ENCODE peak calls at places on chromosomes 3 and 15, in five cellular contexts. E is GM12878, G is A549, T is GM23338, R is SK-N-SH. Q is an unnamed sample.

GRCh38 chr3:120151796-120152195 is 57.5 kb upstream of the GSK3B start:
- DNase-seq in E (no peak), G (no peak), T (no peak), R (no peak), Q (no peak)

GRCh38 chr3:195612075-195612800 is 28.5 kb upstream of the APOD start:
- DNase-seq in E (no peak), G (no peak), T (peak), R (no peak), Q (no peak)

GRCh38 chr15:49815937-49816336 is 195.1 kb downstream of the DTWD1 start:
- DNase-seq in E (peak), G (no peak), T (no peak), R (no peak), Q (no peak)

GRCh38 chr15:52710050-52710709 is 31.0 kb upstream of the ATOSA start:
- DNase-seq in E (peak), G (no peak), T (no peak), R (no peak), Q (no peak)

GRCh38 chr15:22869856-22870255 is 31.4 kb downstream of the NIPA2 start:
- DNase-seq in E (no peak), G (no peak), T (no peak), R (no peak), Q (no peak)

GRCh38 chr15:59292393-59292792 is 80.3 kb downstream of the MYO1E start:
- DNase-seq in E (no peak), G (no peak), T (peak), R (no peak), Q (no peak)

GRCh38 chr3:79085166-79085565 is 682.6 kb downstream of the ROBO1 start:
- DNase-seq in E (no peak), G (no peak), T (no peak), R (no peak), Q (no peak)

GRCh38 chr3:14235003-14235876 is 56.6 kb downstream of the LSM3 start:
- DNase-seq in E (no peak), G (no peak), T (no peak), R (no peak), Q (no peak)

GRCh38 chr15:80996247-80996646 is 4.5 kb upstream of the TLNRD1 start:
- DNase-seq in E (no peak), G (no peak), T (peak), R (no peak), Q (no peak)

GRCh38 chr3:42148982-42149432 is 57.9 kb downstream of the TRAK1 start:
- DNase-seq in E (no peak), G (no peak), T (peak), R (peak), Q (no peak)

GRCh38 chr15:101470548-101471239 is 18.8 kb downstream of the PCSK6 start:
- DNase-seq in E (no peak), G (no peak), T (no peak), R (no peak), Q (no peak)

GRCh38 chr15:97023131-97023844 is 692.8 kb downstream of the NR2F2 start:
- DNase-seq in E (no peak), G (no peak), T (peak), R (no peak), Q (no peak)

GRCh38 chr15:54604963-54605362 is 591.8 kb downstream of the RSL24D1 start:
- DNase-seq in E (no peak), G (no peak), T (no peak), R (no peak), Q (no peak)

GRCh38 chr3:33030802-33031201 is 66.1 kb downstream of the GLB1 start:
- DNase-seq in E (no peak), G (no peak), T (peak), R (no peak), Q (no peak)

GRCh38 chr3:29065211-29065785 is 215.6 kb upstream of the RBMS3 start:
- DNase-seq in E (no peak), G (peak), T (peak), R (peak), Q (no peak)

GRCh38 chr3:148631124-148631903 is 66.4 kb upstream of the AGTR1 start:
- DNase-seq in E (no peak), G (no peak), T (peak), R (no peak), Q (no peak)

GRCh38 chr3:81888822-81889557 is 127.5 kb upstream of the GBE1 start:
- DNase-seq in E (no peak), G (no peak), T (no peak), R (no peak), Q (no peak)

GRCh38 chr3:113531826-113532697 is at the start of gene SIDT1:
- DNase-seq in E (peak), G (peak), T (peak), R (peak), Q (no peak)

GRCh38 chr3:124563376-124563775 is 166.9 kb upstream of the UMPS start:
- DNase-seq in E (no peak), G (no peak), T (no peak), R (no peak), Q (no peak)

GRCh38 chr15:65085990-65086679 is 9.6 kb downstream of the KBTBD13 start:
- DNase-seq in E (no peak), G (peak), T (peak), R (peak), Q (no peak)

GRCh38 chr3:190173426-190173825 is 52.7 kb upstream of the P3H2 start:
- DNase-seq in E (no peak), G (no peak), T (no peak), R (peak), Q (no peak)

GRCh38 chr3:51677358-51677757 is 6.3 kb downstream of the TEX264 start:
- DNase-seq in E (no peak), G (no peak), T (no peak), R (no peak), Q (no peak)

GRCh38 chr15:51227967-51228783 is 110.2 kb downstream of the CYP19A1 start:
- DNase-seq in E (peak), G (peak), T (peak), R (no peak), Q (no peak)

GRCh38 chr3:13213490-13213889 is 140.3 kb upstream of the IQSEC1 start:
- DNase-seq in E (no peak), G (no peak), T (no peak), R (no peak), Q (no peak)

GRCh38 chr15:58282060-58282708 is 144.0 kb downstream of the AQP9 start:
- DNase-seq in E (no peak), G (no peak), T (no peak), R (no peak), Q (no peak)

GRCh38 chr15:101167791-101168462 is 83.9 kb downstream of the CHSY1 start:
- DNase-seq in E (no peak), G (no peak), T (no peak), R (no peak), Q (peak)

DNA sequence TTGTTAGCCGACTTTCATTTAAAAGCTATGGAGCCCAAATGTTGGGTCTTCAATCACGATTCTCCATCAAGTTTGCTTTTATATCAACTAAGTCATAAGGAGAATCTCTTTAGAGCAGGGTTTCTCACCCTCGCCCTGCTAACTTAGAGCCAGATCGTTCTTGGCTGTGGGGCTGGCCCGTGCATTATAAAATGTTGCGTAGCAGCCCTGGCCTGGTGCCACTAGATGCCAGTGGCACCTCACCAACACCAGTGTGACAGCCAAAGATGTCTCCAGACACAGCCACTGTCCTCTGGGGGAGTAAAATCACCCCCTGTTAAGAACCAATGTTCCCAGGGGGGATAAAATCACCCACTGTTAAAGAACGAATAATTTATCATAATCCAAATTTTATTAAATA is 226.1 kb downstream of the OCA2 start:
- DNase-seq in E (no peak), G (no peak), T (no peak), R (no peak), Q (no peak)
- TF ChIP-seq REST in E (no peak), G (no peak), T (no peak), R (no peak), Q (no peak)

GRCh38 chr3:183378008-183378407 is 50.4 kb downstream of the MCF2L2 start:
- DNase-seq in E (no peak), G (no peak), T (no peak), R (no peak), Q (no peak)
- TF ChIP-seq REST in E (no peak), G (no peak), T (no peak), R (no peak), Q (no peak)

GRCh38 chr15:93895976-93896770 is 335.2 kb upstream of the MCTP2 start:
- DNase-seq in E (no peak), G (no peak), T (no peak), R (no peak), Q (no peak)
- TF ChIP-seq REST in E (no peak), G (no peak), T (no peak), R (no peak), Q (no peak)

GRCh38 chr15:90594297-90594696 is 64.6 kb downstream of the CRTC3 start:
- DNase-seq in E (peak), G (no peak), T (peak), R (no peak), Q (no peak)
- TF ChIP-seq REST in E (no peak), G (no peak), T (no peak), R (no peak), Q (no peak)

GRCh38 chr3:152405915-152406802 is 137.4 kb downstream of the MBNL1 start:
- DNase-seq in E (no peak), G (no peak), T (no peak), R (no peak), Q (no peak)

GRCh38 chr3:152400912-152401311 is 132.2 kb downstream of the MBNL1 start:
- DNase-seq in E (no peak), G (no peak), T (no peak), R (no peak), Q (no peak)

GRCh38 chr3:152404976-152405375 is 136.2 kb downstream of the MBNL1 start:
- DNase-seq in E (no peak), G (no peak), T (no peak), R (no peak), Q (no peak)

GRCh38 chr3:152402698-152403456 is 134.1 kb downstream of the MBNL1 start:
- DNase-seq in E (no peak), G (no peak), T (no peak), R (no peak), Q (no peak)

DNA sequence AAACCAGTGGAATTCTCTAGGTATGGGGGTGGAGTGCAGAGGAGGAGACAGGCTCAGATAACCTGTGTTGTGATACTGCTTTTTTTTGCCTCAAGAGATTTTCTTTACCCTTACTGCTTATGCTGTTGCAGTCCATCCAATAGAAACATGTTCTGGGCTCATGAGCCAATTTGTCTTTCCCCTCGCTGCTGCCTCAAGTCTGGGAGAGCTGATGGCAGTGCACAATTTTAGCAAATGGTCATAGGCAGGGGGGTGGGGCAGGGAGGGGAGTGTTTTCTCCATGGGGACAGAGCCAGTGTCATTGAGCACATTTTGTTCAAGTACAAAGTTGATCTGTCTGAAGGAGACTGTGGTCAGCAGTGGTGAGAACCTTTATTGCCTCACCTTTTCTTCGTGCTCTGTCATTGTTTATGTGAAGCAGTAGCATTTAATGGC is 134.9 kb downstream of the MBNL1 start:
- DNase-seq in E (no peak), G (no peak), T (no peak), R (no peak), Q (no peak)
- TF ChIP-seq REST in E (no peak), G (no peak), T (no peak), R (no peak), Q (no peak)

GRCh38 chr3:146780251-146780650 is 175.1 kb upstream of the PLSCR5 start:
- DNase-seq in E (no peak), G (no peak), T (no peak), R (no peak), Q (no peak)
- TF ChIP-seq REST in E (no peak), G (no peak), T (no peak), R (no peak), Q (no peak)